ENCODE peak calls at places on chromosomes 12 and 14, in nine cellular contexts. J, D, B, R, N, M, P, W and V are unnamed samples.
A peak's percentile ranks its signal among the peaks of the same experiment; 100 is the strongest.

GRCh38 chr12:121811434-121812319 is 7.9 kb downstream of the SETD1B start:
- DNase-seq in J (peak; percentile 89), D (no peak), B (peak; percentile 82), R (peak; percentile 65), N (peak; percentile 77), M (peak; percentile 83), P (peak; percentile 90), W (peak; percentile 79), V (no peak)

GRCh38 chr14:54333511-54333910 is 63.3 kb upstream of the CDKN3 start:
- DNase-seq in J (no peak), D (no peak), B (no peak), R (no peak), N (no peak), M (no peak), P (no peak), W (no peak), V (no peak)

GRCh38 chr14:104126753-104127152 is 11.6 kb upstream of the KIF26A start:
- DNase-seq in J (no peak), D (no peak), B (no peak), R (no peak), N (peak; percentile 6), M (no peak), P (no peak), W (no peak), V (no peak)

GRCh38 chr12:123387508-123388217 is 3.7 kb downstream of the KMT5A start:
- DNase-seq in J (no peak), D (no peak), B (no peak), R (no peak), N (no peak), M (peak; percentile 80), P (peak; percentile 12), W (no peak), V (no peak)

GRCh38 chr12:51970904-51971646 is 19.6 kb downstream of the ACVR1B start:
- DNase-seq in J (peak; percentile 46), D (no peak), B (peak; percentile 56), R (peak; percentile 32), N (peak; percentile 24), M (peak; percentile 28), P (peak; percentile 52), W (peak; percentile 68), V (no peak)

GRCh38 chr12:13197526-13198141 is 1.1 kb downstream of the EMP1 start:
- DNase-seq in J (no peak), D (no peak), B (no peak), R (no peak), N (no peak), M (no peak), P (no peak), W (no peak), V (no peak)

GRCh38 chr14:22268875-22269274 is 320.1 kb downstream of the DAD1 start:
- DNase-seq in J (no peak), D (no peak), B (no peak), R (no peak), N (no peak), M (peak; percentile 52), P (no peak), W (no peak), V (no peak)

GRCh38 chr14:55446127-55446736 is 5.8 kb upstream of the TBPL2 start:
- DNase-seq in J (peak; percentile 61), D (peak; percentile 76), B (peak; percentile 30), R (peak; percentile 60), N (peak; percentile 60), M (peak; percentile 77), P (peak; percentile 93), W (peak; percentile 69), V (peak; percentile 25)

GRCh38 chr12:64808110-64808509 is 16.3 kb upstream of the TBC1D30 start:
- DNase-seq in J (no peak), D (no peak), B (no peak), R (no peak), N (no peak), M (no peak), P (peak; percentile 27), W (no peak), V (no peak)

GRCh38 chr14:91748049-91748448 is 16.2 kb upstream of the CATSPERB start:
- DNase-seq in J (no peak), D (no peak), B (no peak), R (no peak), N (no peak), M (peak; percentile 6), P (no peak), W (no peak), V (no peak)

GRCh38 chr12:80925983-80926382 is 11.8 kb downstream of the LIN7A start:
- DNase-seq in J (no peak), D (no peak), B (no peak), R (no peak), N (no peak), M (no peak), P (no peak), W (no peak), V (no peak)